ENCODE peak calls at places on chromosomes 12 and 14, in eight cellular contexts. W is A549, B is IMR-90, S is GM12878, I is SK-N-SH, V is HepG2, P is K562, N is H1. L is an unnamed sample.
A peak's percentile ranks its signal among the peaks of the same experiment; 100 is the strongest.

GRCh38 chr14:74655597-74656389 is 43.8 kb upstream of the LTBP2 start:
- DNase-seq in B (peak; percentile 61), P (no peak), N (no peak), W (peak; percentile 63), S (no peak), V (no peak), I (no peak), L (no peak)

GRCh38 chr14:69260979-69261605 is 1.1 kb downstream of the GALNT16 start:
- DNase-seq in B (no peak), S (no peak), W (peak; percentile 43), I (peak; percentile 91), V (no peak), P (peak; percentile 73), N (no peak), L (no peak)

GRCh38 chr14:96086574-96087077 is 47.5 kb downstream of the C14orf132 start:
- DNase-seq in W (no peak), V (no peak), P (no peak), I (no peak), N (no peak), B (peak; percentile 25), S (no peak), L (no peak)

GRCh38 chr12:53290661-53291060 is 4.7 kb upstream of the PFDN5 start:
- DNase-seq in I (no peak), W (no peak), V (no peak), B (peak; percentile 66), S (no peak), P (no peak), N (no peak), L (no peak)

GRCh38 chr12:57031228-57031670 is 14.9 kb upstream of the TAC3 start:
- DNase-seq in W (peak; percentile 35), P (no peak), N (no peak), B (no peak), S (no peak), V (peak; percentile 28), I (no peak), L (peak; percentile 18)

GRCh38 chr14:105495101-105495989 is 4.3 kb downstream of the TEDC1 start:
- DNase-seq in V (no peak), W (no peak), P (no peak), N (no peak), B (no peak), I (no peak), S (no peak), L (no peak)

GRCh38 chr12:127670796-127671195 is 596.2 kb upstream of the TMEM132C start:
- DNase-seq in N (no peak), W (no peak), I (no peak), B (no peak), S (no peak), P (no peak), V (no peak), L (no peak)

GRCh38 chr12:104859144-104859543 is 98.9 kb downstream of the SLC41A2 start:
- DNase-seq in S (no peak), I (no peak), P (no peak), W (no peak), V (no peak), B (peak; percentile 61), N (no peak), L (no peak)

GRCh38 chr12:109795023-109795422 is 38.2 kb downstream of the TRPV4 start:
- DNase-seq in S (no peak), B (peak; percentile 66), P (no peak), I (no peak), W (no peak), N (no peak), V (no peak), L (no peak)

GRCh38 chr14:80233489-80233888 is 22.2 kb upstream of the DIO2 start:
- DNase-seq in I (no peak), V (no peak), P (no peak), W (no peak), B (no peak), N (no peak), S (no peak), L (no peak)

GRCh38 chr14:83779266-83779665 is 1750.7 kb upstream of the FLRT2 start:
- DNase-seq in B (peak; percentile 78), N (no peak), S (no peak), V (no peak), I (no peak), P (no peak), W (no peak), L (no peak)

GRCh38 chr12:122840580-122841513 is 5.6 kb downstream of the HIP1R start:
- DNase-seq in B (no peak), P (no peak), V (no peak), I (peak; percentile 46), S (no peak), W (no peak), N (no peak), L (no peak)

GRCh38 chr12:1797011-1797901 is 23.1 kb upstream of the LRTM2 start:
- DNase-seq in B (no peak), N (no peak), W (no peak), S (no peak), P (no peak), I (peak; percentile 33), V (no peak), L (no peak)

DNA sequence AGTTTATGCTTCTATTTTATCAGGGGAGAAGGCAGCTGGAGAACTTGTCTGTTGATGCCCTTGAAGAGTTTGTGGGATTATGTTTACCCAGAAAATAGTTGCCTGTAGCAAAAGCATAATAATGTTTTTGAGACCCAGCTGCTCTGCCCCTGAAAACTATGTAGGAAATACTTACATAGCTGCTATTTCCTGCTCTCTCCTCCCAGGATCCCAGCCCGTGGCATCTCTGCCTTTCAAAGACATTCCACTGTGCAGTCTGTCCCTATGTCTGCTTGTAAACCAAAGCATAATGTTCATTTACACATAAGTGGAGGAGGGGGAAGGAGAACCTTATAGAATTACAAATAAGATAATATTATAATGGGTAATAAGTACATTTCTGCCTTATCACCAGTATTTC is 198.7 kb downstream of the SYT1 start:
- DNase-seq in S (no peak), I (no peak), N (no peak), W (no peak), V (no peak), P (no peak), B (peak; percentile 37), L (no peak)
- TF ChIP-seq RAD21 in S (no peak), I (no peak), N (no peak), W (no peak), V (no peak), P (no peak), B (no peak), L (no peak)

GRCh38 chr14:54919330-54919729 is 16.7 kb upstream of the GCH1 start:
- DNase-seq in W (no peak), V (no peak), P (no peak), S (no peak), B (no peak), N (no peak), I (no peak), L (no peak)
- H3K4me2 ChIP-seq in W (no peak overlapping the region), V (no peak overlapping the region), P (no peak overlapping the region), S (no peak overlapping the region), B (no peak overlapping the region), N (no peak overlapping the region), I (no peak overlapping the region), L (no peak overlapping the region)

GRCh38 chr12:31234955-31235867 is 90.7 kb downstream of the SINHCAF start:
- DNase-seq in N (no peak), V (peak; percentile 7), P (peak; percentile 48), I (peak; percentile 68), B (peak; percentile 31), S (no peak), W (peak; percentile 58), L (peak; percentile 18)
- TF ChIP-seq RAD21 in N (peak; percentile 47), V (no peak), P (no peak), I (peak; percentile 42), B (no peak), S (no peak), W (no peak), L (no peak)

DNA sequence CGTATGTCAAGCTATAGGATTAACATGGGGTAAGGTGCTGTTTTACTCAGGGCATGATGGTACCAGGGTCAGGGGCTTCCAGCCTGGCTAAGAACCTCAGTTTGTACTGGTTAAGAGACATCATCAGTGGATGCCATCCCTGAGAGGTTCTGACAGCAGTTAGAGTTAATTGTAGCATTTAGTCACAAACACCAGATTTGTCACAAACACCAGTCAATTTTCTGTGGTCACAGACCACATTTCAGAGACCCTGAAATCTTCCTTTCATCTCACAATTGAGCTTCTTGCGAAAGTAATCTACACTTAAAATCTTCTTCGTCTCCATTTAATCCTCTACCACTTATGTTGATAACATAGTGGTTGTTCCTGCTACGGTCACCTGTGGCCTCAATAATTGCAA is 143.0 kb upstream of the EGLN3 start:
- DNase-seq in V (no peak), W (no peak), N (no peak), B (no peak), S (no peak), I (no peak), P (no peak), L (no peak)
- H3K4me2 ChIP-seq in V (no peak overlapping the region), W (no peak overlapping the region), N (no peak overlapping the region), B (no peak overlapping the region), S (no peak overlapping the region), I (no peak overlapping the region), P (no peak overlapping the region), L (no peak overlapping the region)

DNA sequence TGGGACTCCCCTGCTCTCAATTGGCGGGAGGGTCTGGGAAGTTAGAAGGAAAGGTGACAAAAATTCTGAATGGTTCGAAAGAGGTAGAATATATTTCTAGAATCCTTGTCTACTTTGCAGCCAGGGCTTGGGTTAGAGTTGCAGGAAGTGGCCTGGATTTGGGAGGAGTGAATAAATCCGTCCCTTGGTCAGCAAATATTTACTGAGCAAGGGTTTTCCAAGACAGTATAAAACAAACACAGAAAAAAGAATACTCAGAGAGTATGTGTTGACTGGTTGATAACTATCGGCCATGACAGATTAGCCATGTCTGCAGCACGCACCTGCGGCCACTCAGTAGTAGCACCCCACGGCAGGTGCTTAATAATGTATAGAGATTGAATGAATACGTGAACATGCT is 3.5 kb downstream of the LAG3 start:
- DNase-seq in W (no peak), B (no peak), V (peak; percentile 60), S (no peak), I (no peak), N (no peak), P (no peak), L (no peak)
- TF ChIP-seq RAD21 in W (no peak), B (no peak), V (no peak), S (no peak), I (no peak), N (no peak), P (no peak), L (no peak)

GRCh38 chr12:11162494-11162893 is 8.5 kb upstream of the SMIM10L1 start:
- DNase-seq in I (no peak), N (no peak), S (no peak), W (no peak), B (no peak), P (peak; percentile 11), V (no peak), L (no peak)

GRCh38 chr12:11166300-11166699 is 4.7 kb upstream of the SMIM10L1 start:
- DNase-seq in N (no peak), S (no peak), I (no peak), V (no peak), B (no peak), W (no peak), P (no peak), L (no peak)

GRCh38 chr12:11158885-11159444 is 12.0 kb upstream of the SMIM10L1 start:
- DNase-seq in I (no peak), V (no peak), W (no peak), N (no peak), S (no peak), B (no peak), P (no peak), L (no peak)

DNA sequence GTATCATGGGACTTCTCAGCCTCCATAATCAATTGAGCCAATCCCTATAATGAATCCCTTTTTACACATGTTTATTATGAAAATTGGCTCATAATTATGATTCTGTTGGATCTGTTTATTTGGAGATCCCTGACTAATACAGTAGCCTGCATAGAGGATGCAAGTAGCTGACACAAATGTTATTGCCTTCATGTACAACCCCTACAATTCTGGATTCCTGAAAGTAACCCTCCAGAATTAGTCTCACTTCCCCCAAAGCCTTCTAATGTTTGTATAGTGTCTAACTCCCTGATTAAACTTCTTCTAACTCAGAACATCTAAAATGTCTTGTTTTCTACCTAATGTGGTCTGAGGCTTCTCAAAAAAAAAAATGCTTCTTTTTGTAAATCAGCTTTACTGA is 6.6 kb upstream of the SMIM10L1 start:
- DNase-seq in I (no peak), N (no peak), V (no peak), S (no peak), P (no peak), B (peak; percentile 28), W (no peak), L (no peak)
- H3K4me2 ChIP-seq in I (no peak overlapping the region), N (no peak overlapping the region), V (no peak overlapping the region), S (no peak overlapping the region), P (no peak overlapping the region), B (no peak overlapping the region), W (no peak overlapping the region), L (no peak overlapping the region)

L was measured in HCT116.